ENCODE peak calls at places on chromosomes 3 and 15, in seven cellular contexts. X is effector CD8-positive, alpha-beta T cell; V is retinal pigment epithelial cell; L is retina; N is GM10248; A is left cardiac atrium; Z is activated CD4-positive, alpha-beta T cell treated with anti-CD3 and anti-CD28 coated beads for 4 hours. G is an unnamed sample.

GRCh38 chr3:112289011-112289410 is 5.0 kb downstream of the SLC9C1 start:
- DNase-seq in V (no peak), N (no peak), X (no peak), A (no peak), L (no peak), Z (no peak), G (no peak)

GRCh38 chr15:75024102-75024636 is 779 bp downstream of the PPCDC start:
- DNase-seq in N (no peak), X (no peak), L (no peak), V (no peak), A (no peak), Z (no peak), G (no peak)

GRCh38 chr15:91118796-91119590 is 18.9 kb downstream of the SV2B start:
- DNase-seq in L (peak; percentile 40), Z (no peak), V (no peak), A (no peak), N (no peak), X (no peak), G (no peak)

GRCh38 chr3:89227218-89227617 is 119.8 kb downstream of the EPHA3 start:
- DNase-seq in Z (no peak), X (no peak), V (peak; percentile 30), A (no peak), L (no peak), N (no peak), G (no peak)

GRCh38 chr3:4584537-4585249 is 91.5 kb downstream of the ITPR1 start:
- DNase-seq in V (no peak), A (peak; percentile 44), N (peak; percentile 42), Z (peak; percentile 5), L (no peak), X (no peak), G (no peak)

GRCh38 chr3:108218811-108219210 is 3.4 kb downstream of the IFT57 start:
- DNase-seq in V (no peak), A (no peak), N (no peak), Z (no peak), L (no peak), X (no peak), G (no peak)

GRCh38 chr3:51501833-51502561 is 2.2 kb upstream of the DCAF1 start:
- DNase-seq in A (peak; percentile 82), V (peak; percentile 25), L (peak; percentile 86), X (peak; percentile 71), N (peak; percentile 70), Z (peak; percentile 68), G (no peak)

GRCh38 chr15:65396283-65396964 is 18.6 kb upstream of the IGDCC3 start:
- DNase-seq in L (no peak), A (no peak), V (no peak), X (no peak), Z (no peak), N (no peak), G (no peak)

GRCh38 chr15:89899303-89899946 is 5.6 kb upstream of the AP3S2 start:
- DNase-seq in V (no peak), Z (no peak), A (no peak), X (no peak), N (no peak), L (no peak), G (no peak)

GRCh38 chr3:141414141-141414689 is 45.9 kb downstream of the ZBTB38 start:
- DNase-seq in V (no peak), N (no peak), A (no peak), L (no peak), Z (no peak), X (no peak), G (no peak)

GRCh38 chr3:147701195-147701594 is 292.0 kb downstream of the ZIC1 start:
- DNase-seq in A (no peak), V (no peak), N (no peak), X (no peak), L (no peak), Z (no peak), G (no peak)